ENCODE peak calls at places on chromosomes 11 and 22, in ten cellular contexts. J is A172; V is T-helper 9 cell; T is nephron progenitor cell; N is neuronal stem cell; W is AG09319; R is HL-60; Y is stimulated activated CD8-positive, alpha-beta memory T cell treated with anti-CD3 and anti-CD28 coated beads, Interleukin-15, amount 100 ng/mL, for 1 hour; Z is NCI-H146; E is NCI-H510A treated with DMSO at 0.1 percent for 48 hours. U is an unnamed sample.

GRCh38 chr11:13772223-13773046 is 104.0 kb downstream of the FAR1 start:
- DNase-seq in N (peak; percentile 71), Z (peak; percentile 43), R (peak; percentile 29), J (peak; percentile 60), V (no peak), W (peak; percentile 24), Y (no peak), E (peak; percentile 74), T (peak; percentile 27), U (peak; percentile 37)

GRCh38 chr11:45152740-45153595 is 6.5 kb downstream of the PRDM11 start:
- DNase-seq in T (no peak), J (no peak), R (no peak), V (no peak), Y (no peak), Z (no peak), W (no peak), N (no peak), E (no peak), U (no peak)

GRCh38 chr11:94134651-94135512 is 6.2 kb downstream of the PANX1 start:
- DNase-seq in Z (no peak), N (no peak), V (no peak), Y (no peak), J (peak; percentile 84), T (no peak), W (peak; percentile 81), R (no peak), E (no peak), U (peak; percentile 12)

GRCh38 chr11:93051181-93051580 is 81.7 kb downstream of the MTNR1B start:
- DNase-seq in R (no peak), V (no peak), N (no peak), Y (no peak), T (no peak), J (no peak), E (no peak), Z (no peak), W (no peak), U (no peak)

GRCh38 chr22:36595968-36596367 is 67.0 kb upstream of the EIF3D start:
- DNase-seq in V (no peak), E (no peak), Z (no peak), J (no peak), W (no peak), Y (no peak), N (no peak), R (no peak), T (no peak), U (no peak)

GRCh38 chr22:44881624-44882023 is 128.2 kb downstream of the PHF21B start:
- DNase-seq in T (no peak), J (no peak), W (no peak), Z (no peak), N (no peak), E (no peak), V (no peak), R (no peak), Y (no peak), U (no peak)

GRCh38 chr22:49497266-49497665 is 330.4 kb downstream of the BRD1 start:
- DNase-seq in E (no peak), Y (no peak), N (no peak), W (no peak), Z (no peak), R (no peak), V (no peak), T (no peak), J (peak; percentile 26), U (no peak)

GRCh38 chr11:66768818-66769217 is 39.8 kb upstream of the SPTBN2 start:
- DNase-seq in R (no peak), J (no peak), Y (no peak), E (no peak), V (no peak), W (no peak), T (no peak), Z (no peak), N (no peak), U (no peak)

GRCh38 chr11:33753304-33753703 is 17.1 kb upstream of the CD59 start:
- DNase-seq in R (no peak), V (no peak), Y (no peak), N (no peak), T (no peak), W (no peak), J (peak; percentile 39), Z (no peak), E (no peak), U (no peak)

GRCh38 chr11:77201991-77202841 is 74.2 kb downstream of the MYO7A start:
- DNase-seq in J (no peak), T (no peak), R (no peak), V (no peak), E (no peak), W (no peak), Y (no peak), Z (no peak), N (no peak), U (no peak)

GRCh38 chr11:125070699-125071254 is 7.7 kb downstream of the SLC37A2 start:
- DNase-seq in V (no peak), N (no peak), J (peak; percentile 46), R (peak; percentile 98), Z (no peak), W (no peak), Y (no peak), T (no peak), E (no peak), U (peak; percentile 82)

GRCh38 chr22:19886605-19887250 is 32.1 kb upstream of the GNB1L start:
- DNase-seq in W (peak; percentile 44), T (no peak), R (peak; percentile 80), Y (no peak), N (no peak), V (no peak), Z (no peak), E (no peak), J (peak; percentile 42), U (peak; percentile 41)

GRCh38 chr11:2699531-2700414 is at the start of gene KCNQ1OT1:
- DNase-seq in W (peak; percentile 80), E (peak; percentile 55), T (peak; percentile 84), N (peak; percentile 84), V (peak; percentile 77), R (peak; percentile 89), Z (peak; percentile 92), J (peak; percentile 88), Y (peak; percentile 68), U (peak; percentile 89)

GRCh38 chr22:41925783-41926460 is 684 bp downstream of the TNFRSF13C start:
- DNase-seq in W (no peak), Z (peak; percentile 61), T (peak; percentile 79), Y (peak; percentile 57), J (no peak), V (peak; percentile 80), E (no peak), N (no peak), R (peak; percentile 51), U (peak; percentile 47)

GRCh38 chr22:23497016-23497885 is 82.8 kb downstream of the IGLL1 start:
- DNase-seq in J (no peak), T (no peak), Z (no peak), W (no peak), V (no peak), E (no peak), N (no peak), R (no peak), Y (no peak), U (no peak)

GRCh38 chr11:107044503-107044902 is 26.2 kb upstream of the GUCY1A2 start:
- DNase-seq in Y (no peak), R (no peak), V (no peak), W (no peak), Z (no peak), N (no peak), T (no peak), J (peak; percentile 28), E (no peak), U (no peak)

GRCh38 chr11:86800956-86801264 is 568 bp downstream of the PRSS23 start:
- DNase-seq in T (no peak), Y (no peak), Z (no peak), R (no peak), E (peak; percentile 48), N (no peak), V (no peak), J (no peak), W (no peak), U (no peak)

GRCh38 chr11:12075822-12076821 is 34.3 kb upstream of the MICAL2 start:
- DNase-seq in Y (no peak), T (no peak), Z (peak; percentile 28), V (no peak), R (no peak), E (no peak), N (no peak), J (peak; percentile 98), W (peak; percentile 91), U (no peak)

GRCh38 chr11:14904745-14905103 is 12.7 kb upstream of the CYP2R1 start:
- DNase-seq in Y (peak; percentile 76), N (no peak), W (no peak), J (no peak), T (peak; percentile 35), Z (no peak), R (peak; percentile 73), E (no peak), V (peak; percentile 87), U (peak; percentile 19)

GRCh38 chr11:36127550-36127949 is 161.7 kb downstream of the COMMD9 start:
- DNase-seq in V (no peak), E (no peak), J (no peak), R (no peak), Z (no peak), N (no peak), T (no peak), Y (no peak), W (no peak), U (no peak)

GRCh38 chr11:117717485-117718314 is 79.3 kb downstream of the DSCAML1 start:
- DNase-seq in Y (no peak), T (peak; percentile 57), Z (peak; percentile 59), E (peak; percentile 82), V (no peak), J (no peak), N (no peak), R (no peak), W (no peak), U (no peak)

GRCh38 chr11:47233989-47234668 is 14.5 kb downstream of the ACP2 start:
- DNase-seq in V (no peak), T (no peak), Y (no peak), J (peak; percentile 82), R (peak; percentile 21), Z (no peak), N (no peak), W (no peak), E (no peak), U (no peak)

GRCh38 chr11:119371778-119372182 is 9.7 kb downstream of the USP2 start:
- DNase-seq in Z (peak; percentile 16), V (no peak), J (peak; percentile 29), Y (no peak), W (no peak), E (peak; percentile 43), N (no peak), R (no peak), T (no peak), U (no peak)

GRCh38 chr11:134513585-134514120 is 101.6 kb upstream of the B3GAT1 start:
- DNase-seq in E (no peak), T (no peak), R (no peak), N (no peak), J (no peak), W (no peak), Y (no peak), Z (no peak), V (no peak), U (no peak)

GRCh38 chr11:71410363-71410966 is 37.7 kb downstream of the DHCR7 start:
- DNase-seq in N (no peak), R (no peak), J (no peak), T (no peak), E (no peak), Y (no peak), W (no peak), V (no peak), Z (no peak), U (no peak)

GRCh38 chr22:42868751-42869251 is 11.7 kb upstream of the ARFGAP3 start:
- DNase-seq in Y (no peak), T (no peak), R (no peak), V (no peak), W (no peak), E (no peak), Z (no peak), J (no peak), N (no peak), U (no peak)

GRCh38 chr11:71240865-71241691 is 11.3 kb downstream of the SHANK2 start:
- DNase-seq in E (no peak), Z (no peak), W (peak; percentile 84), V (no peak), J (peak; percentile 40), Y (no peak), T (peak; percentile 48), R (peak; percentile 4), N (no peak), U (no peak)

GRCh38 chr11:95092549-95093324 is 3.1 kb downstream of the ENDOD1 start:
- DNase-seq in V (no peak), W (no peak), Z (no peak), J (no peak), Y (no peak), N (no peak), T (no peak), E (no peak), R (no peak), U (no peak)

U was measured in GDM1.